ENCODE peak calls at places on chromosomes 4 and X, in five cellular contexts. O is pancreas, R is esophagus squamous epithelium, X is fibroblast of lung, M is mesenchymal stem cell. H is an unnamed sample. For H3K4me1, the result is how much of the 10 kb centered on the place peaks cover.

GRCh38 chrX:74117962-74118361 is 186.0 kb upstream of the ZCCHC13 start:
- DNase-seq in O (no peak), R (no peak), X (no peak), M (no peak), H (no peak)

GRCh38 chr4:144906181-144906895 is 191.7 kb downstream of the ANAPC10 start:
- DNase-seq in O (no peak), R (no peak), X (no peak), M (peak), H (no peak)

GRCh38 chr4:159443975-159444374 is 341.1 kb downstream of the RAPGEF2 start:
- DNase-seq in O (no peak), R (no peak), X (peak), M (peak), H (no peak)

GRCh38 chr4:5881340-5881739 is 11.5 kb downstream of the CRMP1 start:
- DNase-seq in O (no peak), R (no peak), X (no peak), M (no peak), H (no peak)

GRCh38 chr4:186725422-186726149 is 1.9 kb upstream of the FAT1 start:
- DNase-seq in O (peak), R (no peak), X (peak), M (peak), H (peak)

GRCh38 chr4:67549123-67549522 is 3.8 kb upstream of the CENPC start:
- DNase-seq in O (no peak), R (no peak), X (peak), M (no peak), H (no peak)

GRCh38 chr4:13534344-13535063 is 9.8 kb downstream of the NKX3-2 start:
- DNase-seq in O (peak), R (no peak), X (no peak), M (no peak), H (no peak)

GRCh38 chrX:40543661-40544328 is 37.0 kb upstream of the ATP6AP2 start:
- DNase-seq in O (no peak), R (no peak), X (peak), M (peak), H (no peak)

GRCh38 chr4:165375465-165375864 is 3.3 kb upstream of the CPE start:
- DNase-seq in O (no peak), R (no peak), X (no peak), M (no peak), H (no peak)

GRCh38 chr4:186642530-186642929 is 81.1 kb downstream of the FAT1 start:
- DNase-seq in O (no peak), R (no peak), X (no peak), M (no peak), H (no peak)

GRCh38 chrX:74925210-74926088 is at the start of gene NEXMIF:
- DNase-seq in O (peak), R (no peak), X (peak), M (peak), H (peak)

GRCh38 chr4:11698033-11698432 is 269.3 kb upstream of the HS3ST1 start:
- DNase-seq in O (no peak), R (no peak), X (no peak), M (no peak), H (no peak)
- H3K4me1 ChIP-seq in O (under half), R (under half), X (under half), M (under half), H (under half)

DNA sequence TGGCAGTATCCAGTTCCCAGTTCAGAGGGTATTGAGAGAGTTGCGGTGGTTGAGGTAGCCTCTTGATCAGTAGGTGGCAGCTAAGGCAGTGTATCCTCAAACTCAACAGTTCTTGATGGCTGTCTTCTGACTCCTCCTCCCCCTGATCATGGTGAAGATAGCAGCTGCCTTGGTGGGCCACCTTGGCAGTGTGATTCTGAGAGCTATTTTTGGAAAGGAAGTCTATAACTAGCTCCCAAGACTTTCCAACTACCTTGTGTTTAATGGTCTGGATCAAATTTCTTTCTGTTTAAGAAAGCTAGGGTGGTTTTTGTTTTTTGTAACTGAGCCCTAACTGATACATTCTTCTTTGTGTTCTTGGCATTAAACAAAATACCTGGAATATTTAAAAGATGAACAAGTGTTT is 10.5 kb upstream of the TBC1D19 start:
- DNase-seq in O (no peak), R (no peak), X (no peak), M (no peak), H (no peak)
- H3K27ac ChIP-seq in O (no peak), R (no peak), X (no peak), M (peak), H (no peak)

GRCh38 chr4:183185018-183185417 is 86.0 kb downstream of the WWC2 start:
- DNase-seq in O (no peak), R (no peak), X (no peak), M (peak), H (no peak)

GRCh38 chr4:183182873-183183725 is 84.0 kb downstream of the WWC2 start:
- DNase-seq in O (no peak), R (no peak), X (peak), M (peak), H (peak)

GRCh38 chr4:183190900-183191527 is 92.0 kb downstream of the WWC2 start:
- DNase-seq in O (no peak), R (no peak), X (no peak), M (no peak), H (no peak)

GRCh38 chr4:183183906-183184535 is 85.0 kb downstream of the WWC2 start:
- DNase-seq in O (no peak), R (no peak), X (no peak), M (no peak), H (no peak)

GRCh38 chr4:183186803-183187202 is 87.7 kb downstream of the WWC2 start:
- DNase-seq in O (no peak), R (no peak), X (no peak), M (no peak), H (no peak)
- H3K4me1 ChIP-seq in O (under half), R (under half), X (under half), M (under half), H (under half)

GRCh38 chr4:148052448-148052847 is 320.6 kb downstream of the ARHGAP10 start:
- DNase-seq in O (no peak), R (no peak), X (peak), M (peak), H (no peak)

GRCh38 chr4:148054275-148054674 is 322.4 kb downstream of the ARHGAP10 start:
- DNase-seq in O (no peak), R (no peak), X (no peak), M (no peak), H (no peak)

GRCh38 chr4:148055844-148056243 is 324.0 kb downstream of the ARHGAP10 start:
- DNase-seq in O (no peak), R (no peak), X (no peak), M (no peak), H (no peak)

GRCh38 chr4:148053298-148054003 is 321.6 kb downstream of the ARHGAP10 start:
- DNase-seq in O (no peak), R (no peak), X (peak), M (no peak), H (no peak)

GRCh38 chr4:148051403-148051802 is 319.5 kb downstream of the ARHGAP10 start:
- DNase-seq in O (no peak), R (no peak), X (no peak), M (no peak), H (no peak)
- H3K27ac ChIP-seq in O (no peak), R (no peak), X (no peak), M (no peak), H (no peak)

GRCh38 chr4:152464030-152464823 is 71.7 kb downstream of the FBXW7 start:
- DNase-seq in O (no peak), R (no peak), X (no peak), M (no peak), H (no peak)

GRCh38 chr4:152462715-152463114 is 73.2 kb downstream of the FBXW7 start:
- DNase-seq in O (no peak), R (no peak), X (no peak), M (peak), H (no peak)

GRCh38 chr4:152460488-152460887 is 75.4 kb downstream of the FBXW7 start:
- DNase-seq in O (no peak), R (no peak), X (peak), M (peak), H (no peak)

GRCh38 chr4:152463562-152463961 is 72.3 kb downstream of the FBXW7 start:
- DNase-seq in O (no peak), R (no peak), X (no peak), M (no peak), H (no peak)

DNA sequence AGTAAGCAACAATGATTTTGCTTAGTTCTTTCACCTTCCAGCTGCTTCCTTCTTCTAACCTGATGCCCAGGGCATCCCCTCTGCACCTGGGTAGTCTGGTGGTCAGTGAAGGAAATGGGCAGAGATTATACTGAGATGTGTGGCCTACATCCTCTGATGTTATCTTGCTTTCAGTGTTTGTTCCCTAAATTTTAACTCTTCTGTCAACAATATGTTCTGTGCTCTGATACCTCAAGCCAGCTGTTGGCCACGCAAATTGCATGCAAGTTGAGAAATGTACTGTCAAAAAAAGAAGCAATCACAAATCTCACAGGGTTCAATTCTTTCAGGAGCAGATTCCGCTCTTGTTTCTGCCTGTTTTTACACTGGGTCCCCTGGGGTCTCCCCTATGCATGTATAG is 73.8 kb downstream of the FBXW7 start:
- DNase-seq in O (no peak), R (no peak), X (no peak), M (no peak), H (no peak)
- H3K4me1 ChIP-seq in O (under half), R (under half), X (under half), M (under half), H (under half)

GRCh38 chr4:119027815-119028214 is 107.8 kb upstream of the MYOZ2 start:
- DNase-seq in O (no peak), R (no peak), X (no peak), M (no peak), H (no peak)

GRCh38 chr4:119025440-119025839 is 110.2 kb upstream of the MYOZ2 start:
- DNase-seq in O (no peak), R (no peak), X (peak), M (peak), H (peak)

GRCh38 chr4:119026662-119027444 is 108.8 kb upstream of the MYOZ2 start:
- DNase-seq in O (no peak), R (no peak), X (no peak), M (no peak), H (peak)

GRCh38 chr4:119024102-119024501 is 111.5 kb upstream of the MYOZ2 start:
- DNase-seq in O (no peak), R (no peak), X (no peak), M (no peak), H (no peak)

GRCh38 chr4:119025916-119026661 is 109.5 kb upstream of the MYOZ2 start:
- DNase-seq in O (no peak), R (no peak), X (peak), M (peak), H (peak)
- H3K27ac ChIP-seq in O (peak), R (peak), X (peak), M (peak), H (peak)

DNA sequence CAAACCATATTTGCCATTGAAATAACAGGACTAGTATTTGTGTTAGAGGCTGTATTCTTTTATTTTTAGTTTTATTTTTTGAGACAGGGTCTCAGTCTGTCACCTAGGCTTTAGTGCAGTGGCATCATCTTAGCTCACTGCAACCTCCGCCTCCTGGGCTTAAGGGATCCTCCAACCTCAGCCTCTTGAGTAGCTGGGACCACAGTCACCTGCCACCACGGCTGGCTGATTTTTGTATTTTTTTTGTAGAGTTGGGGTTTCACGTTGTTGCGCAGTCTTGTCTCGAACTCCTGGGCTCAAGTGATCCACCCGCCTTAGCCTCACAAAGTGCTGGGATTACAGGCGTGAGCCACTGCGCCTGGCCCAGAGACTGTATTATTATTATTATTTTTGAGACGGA is 15.3 kb downstream of the TMEM131L start:
- DNase-seq in O (no peak), R (no peak), X (no peak), M (no peak), H (no peak)
- H3K4me1 ChIP-seq in O (under half), R (under half), X (under half), M (under half), H (under half)